ENCODE peak calls at places on chromosomes 13 and 19, in four cellular contexts. W is CD4-positive, alpha-beta T cell; U is iPS-NIHi11; N is T-helper 2 cell. M is an unnamed sample.

GRCh38 chr13:83878691-83879410 is 3.4 kb downstream of the SLITRK1 start:
- DNase-seq in W (no peak), U (peak; percentile 32), N (no peak), M (no peak)

GRCh38 chr19:1214862-1215731 is 9.5 kb downstream of the STK11 start:
- DNase-seq in W (no peak), U (no peak), N (no peak), M (no peak)

GRCh38 chr19:2055871-2056809 is 5.1 kb upstream of the MKNK2 start:
- DNase-seq in W (no peak), U (no peak), N (no peak), M (no peak)

GRCh38 chr19:39339636-39340035 is 2.6 kb upstream of the SAMD4B start:
- DNase-seq in W (no peak), U (no peak), N (no peak), M (no peak)

GRCh38 chr13:99339736-99340392 is 32.7 kb upstream of the GPR183 start:
- DNase-seq in W (peak; percentile 52), U (no peak), N (no peak), M (peak; percentile 66)

GRCh38 chr19:33194527-33194883 is 375 bp downstream of the LRP3 start:
- DNase-seq in W (no peak), U (peak; percentile 66), N (no peak), M (no peak)

GRCh38 chr19:5850743-5851293 is 431 bp downstream of the FUT3 start:
- DNase-seq in W (no peak), U (peak; percentile 21), N (no peak), M (no peak)

GRCh38 chr19:57830071-57830602 is at the start of gene ZNF587B:
- DNase-seq in W (peak; percentile 46), U (peak; percentile 82), N (no peak), M (no peak)

GRCh38 chr13:114134944-114135610 is 2.7 kb upstream of the RASA3 start:
- DNase-seq in W (no peak), U (no peak), N (no peak), M (no peak)

GRCh38 chr13:27182844-27183497 is 11.4 kb upstream of the USP12 start:
- DNase-seq in W (no peak), U (no peak), N (no peak), M (no peak)

GRCh38 chr19:47381653-47382279 is 32.7 kb downstream of the DHX34 start:
- DNase-seq in W (no peak), U (no peak), N (no peak), M (peak; percentile 38)

GRCh38 chr13:97141564-97142005 is 80.5 kb upstream of the MBNL2 start:
- DNase-seq in W (no peak), U (peak; percentile 71), N (no peak), M (no peak)

GRCh38 chr13:67932991-67933390 is 702.9 kb upstream of the PCDH9 start:
- DNase-seq in W (no peak), U (no peak), N (no peak), M (no peak)

GRCh38 chr19:55643733-55644116 is 276 bp downstream of the ZNF581 start:
- DNase-seq in W (no peak), U (no peak), N (no peak), M (no peak)

GRCh38 chr13:31073859-31074718 is 87.6 kb downstream of the HSPH1 start:
- DNase-seq in W (no peak), U (no peak), N (no peak), M (no peak)

GRCh38 chr13:95509521-95510315 is 42.8 kb upstream of the CLDN10 start:
- DNase-seq in W (no peak), U (no peak), N (no peak), M (no peak)

GRCh38 chr13:107767119-107767518 is 448.2 kb downstream of the LIG4 start:
- DNase-seq in W (no peak), U (no peak), N (no peak), M (no peak)

GRCh38 chr19:5484398-5485285 is 29.4 kb downstream of the ZNRF4 start:
- DNase-seq in W (no peak), U (peak; percentile 68), N (no peak), M (no peak)

GRCh38 chr13:23020246-23020843 is 160.4 kb upstream of the SGCG start:
- DNase-seq in W (no peak), U (peak; percentile 47), N (no peak), M (peak; percentile 4)

GRCh38 chr13:101785858-101786257 is 333.4 kb downstream of the ITGBL1 start:
- DNase-seq in W (no peak), U (peak; percentile 71), N (no peak), M (no peak)

GRCh38 chr13:105735269-105735668 is 800.2 kb downstream of the EFNB2 start:
- DNase-seq in W (no peak), U (no peak), N (no peak), M (no peak)

GRCh38 chr13:25752957-25753540 is 298.8 kb downstream of the SHISA2 start:
- DNase-seq in W (no peak), U (no peak), N (no peak), M (no peak)

GRCh38 chr13:74062933-74063332 is 71.3 kb downstream of the KLF12 start:
- DNase-seq in W (no peak), U (no peak), N (no peak), M (peak; percentile 10)

GRCh38 chr19:50838239-50838638 is 4.9 kb upstream of the KLK15 start:
- DNase-seq in W (no peak), U (peak; percentile 64), N (no peak), M (no peak)

GRCh38 chr13:41864658-41865057 is 96.3 kb downstream of the VWA8 start:
- DNase-seq in W (no peak), U (no peak), N (no peak), M (no peak)

GRCh38 chr19:33214621-33215020 is 11.0 kb downstream of the SLC7A10 start:
- DNase-seq in W (no peak), U (peak; percentile 77), N (no peak), M (no peak)

GRCh38 chr13:29810145-29810742 is 40.2 kb downstream of the UBL3 start:
- DNase-seq in W (no peak), U (no peak), N (no peak), M (no peak)

GRCh38 chr19:2261438-2262172 is 5.4 kb upstream of the JSRP1 start:
- DNase-seq in W (peak; percentile 64), U (peak; percentile 59), N (no peak), M (no peak)

GRCh38 chr13:25453966-25454365 is 82.2 kb downstream of the ATP8A2 start:
- DNase-seq in W (no peak), U (no peak), N (no peak), M (no peak)

GRCh38 chr19:38502410-38503143 is 69.1 kb downstream of the RYR1 start:
- DNase-seq in W (no peak), U (no peak), N (no peak), M (no peak)

GRCh38 chr13:61685683-61686013 is 270.0 kb upstream of the PCDH20 start:
- DNase-seq in W (no peak), U (peak; percentile 41), N (no peak), M (no peak)

GRCh38 chr19:12137541-12137940 is 2.6 kb downstream of the ZNF20 start:
- DNase-seq in W (no peak), U (no peak), N (no peak), M (peak; percentile 4)

GRCh38 chr13:35711909-35712308 is 235.4 kb upstream of the MAB21L1 start:
- DNase-seq in W (no peak), U (no peak), N (no peak), M (no peak)